ENCODE peak calls at places on chromosomes 12 and 14, in five cellular contexts. F is endothelial cell, O is RWPE1, I is progenitor cell of endocrine pancreas, Q is WTC11. J is an unnamed sample.

GRCh38 chr12:14871247-14871646 is 14.4 kb downstream of the MGP start:
- DNase-seq in F (no peak), O (no peak), I (no peak), Q (no peak), J (no peak)

GRCh38 chr14:76653875-76654572 is 107.2 kb upstream of the VASH1 start:
- DNase-seq in F (no peak), O (no peak), I (no peak), Q (no peak), J (no peak)

GRCh38 chr12:96219700-96220206 is 25.6 kb downstream of the ELK3 start:
- DNase-seq in F (no peak), O (peak), I (no peak), Q (no peak), J (no peak)

GRCh38 chr14:95433094-95433478 is 83.4 kb downstream of the SYNE3 start:
- DNase-seq in F (no peak), O (no peak), I (no peak), Q (no peak), J (no peak)

GRCh38 chr12:92063641-92064040 is 82.0 kb downstream of the BTG1 start:
- DNase-seq in F (no peak), O (no peak), I (no peak), Q (no peak), J (no peak)

GRCh38 chr12:5660271-5660670 is 228.4 kb downstream of the NTF3 start:
- DNase-seq in F (no peak), O (no peak), I (no peak), Q (no peak), J (no peak)

GRCh38 chr12:132921685-132922084 is 34.3 kb upstream of the CHFR start:
- DNase-seq in F (no peak), O (no peak), I (no peak), Q (peak), J (no peak)

GRCh38 chr12:119229837-119230236 is 51.1 kb downstream of the HSPB8 start:
- DNase-seq in F (peak), O (peak), I (peak), Q (peak), J (no peak)

GRCh38 chr14:56087824-56088571 is 30.2 kb upstream of the PELI2 start:
- DNase-seq in F (no peak), O (no peak), I (no peak), Q (no peak), J (no peak)

GRCh38 chr12:78149459-78149858 is 318.8 kb downstream of the NAV3 start:
- DNase-seq in F (no peak), O (no peak), I (no peak), Q (no peak), J (no peak)

GRCh38 chr12:89353823-89354629 is 1.7 kb upstream of the DUSP6 start:
- DNase-seq in F (peak), O (peak), I (peak), Q (peak), J (peak)

GRCh38 chr12:96878704-96879103 is 28.4 kb upstream of the NEDD1 start:
- DNase-seq in F (no peak), O (no peak), I (no peak), Q (no peak), J (no peak)

GRCh38 chr14:98931911-98932310 is 340.1 kb downstream of the BCL11B start:
- DNase-seq in F (no peak), O (no peak), I (no peak), Q (no peak), J (no peak)

GRCh38 chr12:34405286-34406227 is 383.3 kb downstream of the ALG10 start:
- DNase-seq in F (peak), O (no peak), I (peak), Q (peak), J (no peak)

GRCh38 chr14:97290977-97291376 is 493.8 kb downstream of the VRK1 start:
- DNase-seq in F (no peak), O (no peak), I (no peak), Q (no peak), J (no peak)

GRCh38 chr12:95480230-95480629 is 6.3 kb downstream of the METAP2 start:
- DNase-seq in F (no peak), O (no peak), I (no peak), Q (no peak), J (no peak)

GRCh38 chr14:72826039-72826438 is 67.9 kb downstream of the DPF3 start:
- DNase-seq in F (no peak), O (no peak), I (no peak), Q (no peak), J (no peak)

GRCh38 chr12:104698871-104699270 is 242.1 kb downstream of the CHST11 start:
- DNase-seq in F (no peak), O (no peak), I (no peak), Q (no peak), J (no peak)

GRCh38 chr12:6294156-6294532 is 16.3 kb upstream of the PLEKHG6 start:
- DNase-seq in F (no peak), O (no peak), I (no peak), Q (no peak), J (no peak)

GRCh38 chr12:80101126-80101525 is 1.8 kb downstream of the OTOGL start:
- DNase-seq in F (no peak), O (peak), I (no peak), Q (no peak), J (no peak)

GRCh38 chr14:61452452-61452851 is 131.1 kb downstream of the PRKCH start:
- DNase-seq in F (no peak), O (no peak), I (no peak), Q (no peak), J (no peak)

GRCh38 chr14:76298896-76299295 is 77.0 kb upstream of the ESRRB start:
- DNase-seq in F (no peak), O (no peak), I (no peak), Q (no peak), J (no peak)

GRCh38 chr12:88142610-88142991 is 494 bp downstream of the TMTC3 start:
- DNase-seq in F (peak), O (peak), I (peak), Q (peak), J (peak)

GRCh38 chr14:52824479-52824878 is 33.1 kb upstream of the GNPNAT1 start:
- DNase-seq in F (no peak), O (no peak), I (no peak), Q (no peak), J (no peak)

GRCh38 chr12:15662303-15662980 is 126.7 kb downstream of the EPS8 start:
- DNase-seq in F (no peak), O (peak), I (no peak), Q (no peak), J (no peak)

GRCh38 chr12:121800694-121801600 is 2.9 kb upstream of the SETD1B start:
- DNase-seq in F (no peak), O (no peak), I (no peak), Q (peak), J (peak)

GRCh38 chr12:120139958-120140357 is 23.4 kb upstream of the RAB35 start:
- DNase-seq in F (no peak), O (no peak), I (no peak), Q (no peak), J (no peak)

GRCh38 chr14:72913809-72914208 is 12.5 kb upstream of the DCAF4 start:
- DNase-seq in F (no peak), O (no peak), I (no peak), Q (no peak), J (no peak)

GRCh38 chr12:9134981-9135628 is 19.4 kb upstream of the A2M start:
- DNase-seq in F (no peak), O (no peak), I (no peak), Q (peak), J (peak)

GRCh38 chr12:107760207-107760816 is 625 bp downstream of the PRDM4 start:
- DNase-seq in F (peak), O (peak), I (peak), Q (peak), J (peak)

GRCh38 chr12:62581288-62582064 is 114.8 kb downstream of the MON2 start:
- DNase-seq in F (no peak), O (peak), I (no peak), Q (no peak), J (peak)

GRCh38 chr12:25194211-25194610 is 749 bp downstream of the DNAI7 start:
- DNase-seq in F (no peak), O (no peak), I (no peak), Q (no peak), J (no peak)
- TF ChIP-seq CTCF in F (no peak), O (no peak), I (no peak), Q (no peak), J (no peak)

DNA sequence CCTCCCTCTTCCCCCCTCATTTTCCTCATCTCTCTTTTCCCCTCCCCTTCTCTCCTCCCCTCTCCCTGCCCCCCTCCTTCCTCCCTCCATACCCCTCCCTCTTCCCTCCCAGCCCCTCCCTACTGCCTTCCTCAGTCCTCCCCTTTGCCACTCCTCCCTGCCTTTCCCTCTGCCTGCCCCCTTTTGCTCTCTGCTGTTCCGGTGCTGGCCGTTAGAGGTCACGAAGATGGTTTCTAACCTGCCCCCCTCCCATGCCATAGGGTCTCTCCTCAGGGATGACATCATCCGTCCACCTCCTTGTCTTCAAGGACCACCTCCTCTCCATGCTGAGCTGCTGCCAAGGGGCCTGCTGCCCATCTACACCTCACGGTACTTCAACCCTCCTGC is 2.5 kb downstream of the MEG3 start:
- DNase-seq in F (no peak), O (no peak), I (no peak), Q (no peak), J (no peak)
- TF ChIP-seq CTCF in F (no peak), O (no peak), I (no peak), Q (no peak), J (no peak)

DNA sequence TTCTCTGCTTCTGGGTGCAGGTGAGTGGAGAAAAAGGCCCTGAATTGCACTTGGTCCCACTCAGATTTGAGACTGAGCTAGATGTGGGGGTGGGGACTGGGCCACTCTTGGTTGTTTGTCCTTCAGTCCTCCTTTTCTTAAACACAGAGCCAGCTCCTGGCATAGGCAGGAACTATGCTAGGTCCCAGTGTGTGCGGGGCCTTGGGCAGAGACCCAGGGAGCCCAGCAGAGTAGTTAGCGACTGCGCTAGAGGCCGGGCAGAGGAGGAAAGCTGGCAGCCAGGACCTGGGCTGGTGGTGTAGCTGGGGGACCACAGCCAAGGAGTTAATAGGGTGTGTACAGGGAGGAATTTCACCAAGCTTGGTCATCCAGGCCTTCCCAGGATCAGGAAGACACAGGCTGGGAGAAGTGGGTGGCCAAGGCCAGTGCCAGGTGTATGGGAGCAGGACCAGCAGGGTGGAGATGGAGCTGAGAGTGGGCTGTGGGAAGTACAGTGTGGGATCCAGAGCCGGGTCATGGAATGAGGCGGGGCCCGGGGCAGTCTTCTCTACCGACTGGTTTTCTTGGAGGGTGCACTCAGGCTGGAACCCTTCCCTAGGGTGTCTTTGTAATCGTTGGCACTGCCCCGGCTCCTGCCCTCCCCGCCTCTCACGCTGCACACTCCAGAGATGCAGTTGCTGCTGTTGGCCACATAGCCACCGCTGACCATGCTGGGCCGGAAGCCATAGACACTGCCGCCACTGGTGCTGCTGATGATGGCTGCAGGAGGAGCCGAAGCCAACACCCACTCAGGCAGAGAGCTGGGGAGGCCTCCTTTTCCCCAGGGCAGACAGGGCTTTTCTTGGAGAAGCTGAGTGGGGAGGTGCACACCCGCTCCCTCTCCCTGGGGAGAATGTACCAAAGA is 8.7 kb downstream of the KRT71 start:
- DNase-seq in F (no peak), O (no peak), I (no peak), Q (no peak), J (no peak)
- TF ChIP-seq CTCF in F (no peak), O (no peak), I (no peak), Q (no peak), J (no peak)

GRCh38 chr14:58950555-58950954 is 237.9 kb upstream of the DAAM1 start:
- DNase-seq in F (no peak), O (no peak), I (no peak), Q (no peak), J (no peak)

GRCh38 chr14:58944957-58945356 is 243.5 kb upstream of the DAAM1 start:
- DNase-seq in F (no peak), O (no peak), I (no peak), Q (no peak), J (no peak)

GRCh38 chr14:58947156-58947555 is 241.3 kb upstream of the DAAM1 start:
- DNase-seq in F (no peak), O (no peak), I (no peak), Q (no peak), J (no peak)

GRCh38 chr14:58944226-58944769 is 244.2 kb upstream of the DAAM1 start:
- DNase-seq in F (no peak), O (no peak), I (peak), Q (peak), J (no peak)

DNA sequence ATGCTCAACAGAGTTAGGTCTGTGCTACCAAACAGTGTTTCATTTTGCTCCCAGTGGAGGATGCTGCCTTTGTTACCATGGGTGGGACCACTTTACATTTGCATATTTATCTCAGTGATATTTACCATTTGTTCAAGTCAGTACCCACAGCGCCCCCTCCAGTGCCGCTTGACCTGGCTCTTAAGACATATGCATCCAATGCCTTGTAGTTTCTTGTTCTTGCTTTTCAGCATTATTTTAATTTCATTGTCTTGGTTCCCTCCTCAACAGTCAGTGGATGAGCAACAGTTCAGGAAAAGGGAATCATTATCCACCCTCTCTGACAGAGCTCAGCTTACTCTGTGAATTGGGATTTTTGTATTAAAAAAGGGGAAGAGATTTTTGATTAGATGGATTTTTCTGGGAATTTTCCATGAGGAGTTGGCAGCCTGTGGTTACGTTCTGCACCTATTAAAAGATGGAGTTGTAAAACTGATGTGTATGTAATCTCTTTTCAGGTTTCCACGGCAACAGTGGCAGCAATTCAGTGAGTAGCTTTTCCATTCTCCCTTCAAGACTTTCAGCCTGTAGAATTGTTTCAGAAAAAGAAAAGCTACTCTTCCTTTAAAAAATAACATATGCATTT is 240.5 kb upstream of the DAAM1 start:
- DNase-seq in F (no peak), O (no peak), I (no peak), Q (peak), J (no peak)
- TF ChIP-seq CTCF in F (peak), O (no peak), I (peak), Q (no peak), J (no peak)

GRCh38 chr14:50830932-50831703 is at the start of gene NIN:
- DNase-seq in F (peak), O (peak), I (peak), Q (peak), J (peak)
- TF ChIP-seq CTCF in F (no peak), O (no peak), I (no peak), Q (no peak), J (no peak)

GRCh38 chr12:124732275-124733075 is 131.2 kb downstream of the SCARB1 start:
- DNase-seq in F (no peak), O (no peak), I (no peak), Q (no peak), J (no peak)

GRCh38 chr12:124731869-124732268 is 131.8 kb downstream of the SCARB1 start:
- DNase-seq in F (no peak), O (no peak), I (no peak), Q (no peak), J (no peak)

GRCh38 chr12:124736115-124737039 is 127.3 kb downstream of the SCARB1 start:
- DNase-seq in F (no peak), O (no peak), I (no peak), Q (no peak), J (no peak)

GRCh38 chr12:124733086-124733485 is 130.6 kb downstream of the SCARB1 start:
- DNase-seq in F (no peak), O (no peak), I (no peak), Q (no peak), J (no peak)

GRCh38 chr12:124734224-124734788 is 129.4 kb downstream of the SCARB1 start:
- DNase-seq in F (peak), O (no peak), I (no peak), Q (peak), J (no peak)
- TF ChIP-seq CTCF in F (no peak), O (no peak), I (peak), Q (no peak), J (no peak)

GRCh38 chr12:13471471-13471870 is 274.9 kb downstream of the EMP1 start:
- DNase-seq in F (no peak), O (no peak), I (no peak), Q (no peak), J (no peak)
- TF ChIP-seq CTCF in F (no peak), O (no peak), I (no peak), Q (no peak), J (no peak)

DNA sequence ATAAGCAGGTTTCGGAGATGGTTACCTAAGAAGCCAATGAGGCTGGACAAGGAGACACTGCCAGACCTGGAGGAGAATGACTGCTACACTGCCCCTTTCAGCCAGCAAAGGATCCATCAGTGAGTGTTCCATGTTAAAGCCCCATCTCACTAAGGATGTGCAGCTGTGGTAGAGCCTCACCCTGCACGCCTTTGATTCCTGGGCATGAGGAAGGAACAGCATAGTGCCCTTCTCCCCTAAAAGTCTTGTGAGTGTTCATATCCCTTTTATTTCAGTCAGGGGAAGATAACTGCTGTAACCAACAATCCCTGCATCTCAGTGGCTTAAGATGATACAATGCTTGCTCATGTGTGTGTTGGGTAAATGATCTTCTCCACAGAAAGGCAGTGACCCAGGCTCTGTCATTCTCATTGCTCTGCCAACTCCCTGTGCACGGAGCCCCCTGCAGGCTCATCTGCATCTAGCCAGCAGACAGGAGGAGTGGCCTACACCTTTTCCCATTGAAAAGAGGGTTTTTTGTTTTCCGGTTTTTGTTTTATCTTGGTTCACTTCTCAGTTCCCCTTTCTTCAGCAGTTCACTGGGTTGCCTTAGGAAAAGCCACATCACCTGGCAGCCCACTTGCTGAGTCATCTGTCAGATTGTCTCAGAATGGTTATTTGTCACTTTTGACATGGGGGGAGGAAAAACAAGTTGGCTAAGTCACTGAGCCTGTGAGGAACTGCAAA is 193.1 kb downstream of the ANO4 start:
- DNase-seq in F (peak), O (peak), I (peak), Q (peak), J (peak)
- TF ChIP-seq CTCF in F (peak), O (no peak), I (peak), Q (peak), J (peak)

DNA sequence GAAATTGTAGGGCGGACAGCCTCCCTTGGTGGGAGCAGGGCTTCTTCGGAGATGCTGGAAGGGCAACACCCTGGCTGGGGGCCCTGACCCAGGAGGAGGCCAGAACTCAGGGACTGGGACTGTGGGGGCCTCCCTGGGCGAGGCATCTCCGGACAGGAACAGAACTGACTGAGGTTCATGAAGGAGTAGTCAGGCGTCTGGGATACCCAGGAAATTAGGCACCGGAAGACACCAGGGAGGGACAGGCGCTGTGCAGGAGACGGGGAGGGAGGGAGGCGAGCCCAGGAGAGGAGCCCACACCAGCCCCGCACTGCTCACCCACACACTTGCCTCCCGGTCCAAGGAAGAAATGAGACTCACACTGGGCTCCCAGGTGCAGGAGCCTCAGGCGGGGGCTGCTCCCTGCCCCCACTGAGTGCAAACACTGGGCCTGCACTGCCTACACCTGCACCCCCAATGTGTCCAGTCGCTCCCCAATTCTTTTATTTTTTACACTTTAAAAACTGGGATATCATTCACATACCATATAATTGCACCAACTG is 262.6 kb upstream of the SFSWAP start:
- DNase-seq in F (no peak), O (no peak), I (no peak), Q (no peak), J (no peak)
- TF ChIP-seq CTCF in F (no peak), O (no peak), I (no peak), Q (no peak), J (no peak)

J was measured in GM20000.